ENCODE peak calls at places on chromosome 22, in four cellular contexts. M is activated effector memory CD4-positive, alpha-beta T cell treated with Interleukin-2 at 50 U/mL for 16 hours; O is AG04450; I is HAP-1. W is an unnamed sample.

GRCh38 chr22:36953239-36954080 is 40.0 kb downstream of the CSF2RB start:
- DNase-seq in M (no peak), O (no peak), I (no peak), W (no peak)

GRCh38 chr22:23233084-23233501 is 52.8 kb downstream of the BCR start:
- DNase-seq in M (no peak), O (no peak), I (no peak), W (no peak)

GRCh38 chr22:44672632-44673031 is 29.4 kb upstream of the PRR5 start:
- DNase-seq in M (no peak), O (no peak), I (no peak), W (no peak)

GRCh38 chr22:37420656-37421467 is 6.4 kb downstream of the ELFN2 start:
- DNase-seq in M (no peak), O (no peak), I (no peak), W (peak)

GRCh38 chr22:38080847-38081635 is 2.9 kb downstream of the SLC16A8 start:
- DNase-seq in M (no peak), O (no peak), I (no peak), W (peak)

GRCh38 chr22:47161631-47162030 is 399.2 kb downstream of the TBC1D22A start:
- DNase-seq in M (no peak), O (no peak), I (no peak), W (no peak)

GRCh38 chr22:40955516-40955915 is 4.3 kb downstream of the RBX1 start:
- DNase-seq in M (no peak), O (no peak), I (no peak), W (peak)

GRCh38 chr22:40324468-40325305 is 21.6 kb upstream of the ADSL start:
- DNase-seq in M (peak), O (no peak), I (no peak), W (no peak)

GRCh38 chr22:28297504-28297903 is 378.4 kb upstream of the PITPNB start:
- DNase-seq in M (no peak), O (no peak), I (no peak), W (peak)

GRCh38 chr22:45268167-45268957 is 16.4 kb upstream of the UPK3A start:
- DNase-seq in M (no peak), O (no peak), I (peak), W (no peak)

GRCh38 chr22:45769569-45770210 is 98.1 kb downstream of the ATXN10 start:
- DNase-seq in M (no peak), O (no peak), I (no peak), W (peak)

GRCh38 chr22:31210830-31211503 is 1.1 kb upstream of the LIMK2 start:
- DNase-seq in M (no peak), O (no peak), I (no peak), W (no peak)

GRCh38 chr22:23862103-23862502 is 4.4 kb downstream of the SLC2A11 start:
- DNase-seq in M (no peak), O (no peak), I (peak), W (peak)

GRCh38 chr22:32204856-32205722 is at the start of gene RFPL2:
- DNase-seq in M (no peak), O (no peak), I (no peak), W (peak)

GRCh38 chr22:20126284-20127029 is 5.1 kb upstream of the ZDHHC8 start:
- DNase-seq in M (no peak), O (no peak), I (no peak), W (no peak)

GRCh38 chr22:42645938-42646568 is 3.1 kb downstream of the CYB5R3 start:
- DNase-seq in M (no peak), O (no peak), I (no peak), W (no peak)

GRCh38 chr22:48754611-48755331 is 1072.9 kb downstream of the BRD1 start:
- DNase-seq in M (no peak), O (no peak), I (no peak), W (no peak)

GRCh38 chr22:46563381-46564083 is 26.1 kb upstream of the CELSR1 start:
- DNase-seq in M (peak), O (no peak), I (peak), W (peak)

GRCh38 chr22:28883917-28884753 is 763 bp downstream of the ZNRF3 start:
- DNase-seq in M (peak), O (no peak), I (peak), W (peak)

GRCh38 chr22:49297871-49298721 is 529.6 kb downstream of the BRD1 start:
- DNase-seq in M (no peak), O (no peak), I (no peak), W (no peak)

GRCh38 chr22:30810105-30810504 is 115.4 kb downstream of the OSBP2 start:
- DNase-seq in M (no peak), O (no peak), I (no peak), W (no peak)

GRCh38 chr22:46031965-46032851 is 55.2 kb upstream of the WNT7B start:
- DNase-seq in M (no peak), O (no peak), I (no peak), W (no peak)

GRCh38 chr22:33906475-33906874 is 13.8 kb downstream of the LARGE1 start:
- DNase-seq in M (no peak), O (no peak), I (no peak), W (no peak)

GRCh38 chr22:23837911-23838685 is 708 bp downstream of the DERL3 start:
- DNase-seq in M (no peak), O (no peak), I (no peak), W (no peak)

GRCh38 chr22:17972385-17973181 is 51.8 kb downstream of the MICAL3 start:
- DNase-seq in M (no peak), O (peak), I (peak), W (peak)

GRCh38 chr22:41288245-41288946 is 2.4 kb upstream of the RANGAP1 start:
- DNase-seq in M (no peak), O (peak), I (no peak), W (peak)

GRCh38 chr22:44363980-44364749 is 51.4 kb upstream of the SHISAL1 start:
- DNase-seq in M (no peak), O (no peak), I (no peak), W (no peak)

GRCh38 chr22:34324763-34325162 is 404.5 kb upstream of the LARGE1 start:
- DNase-seq in M (no peak), O (no peak), I (no peak), W (no peak)

GRCh38 chr22:38441620-38442287 is 13.2 kb downstream of the KCNJ4 start:
- DNase-seq in M (no peak), O (no peak), I (no peak), W (no peak)

GRCh38 chr22:23248583-23248982 is 68.3 kb downstream of the BCR start:
- DNase-seq in M (no peak), O (no peak), I (no peak), W (peak)

GRCh38 chr22:29106839-29107238 is 34.0 kb downstream of the KREMEN1 start:
- DNase-seq in M (no peak), O (no peak), I (no peak), W (no peak)

GRCh38 chr22:49301398-49302149 is 526.1 kb downstream of the BRD1 start:
- DNase-seq in M (no peak), O (no peak), I (no peak), W (no peak)

GRCh38 chr22:31394326-31394725 is 5.1 kb upstream of the DRG1 start:
- DNase-seq in M (no peak), O (no peak), I (no peak), W (peak)

GRCh38 chr22:44281706-44282637 is 30.8 kb downstream of the SHISAL1 start:
- DNase-seq in M (no peak), O (no peak), I (no peak), W (no peak)

GRCh38 chr22:44080936-44081853 is 57.1 kb downstream of the PARVB start:
- DNase-seq in M (peak), O (peak), I (peak), W (peak)

GRCh38 chr22:44360686-44361381 is 48.1 kb upstream of the SHISAL1 start:
- DNase-seq in M (no peak), O (peak), I (no peak), W (peak)

GRCh38 chr22:31093956-31094622 is 13.0 kb downstream of the SMTN start:
- DNase-seq in M (no peak), O (no peak), I (no peak), W (no peak)